ENCODE peak calls at places on chromosome 19, in four cellular contexts. M, O, X and U are unnamed samples.

GRCh38 chr19:35225951-35226350 is 2.6 kb downstream of the FAM187B start:
- DNase-seq in M (no peak), O (no peak), X (no peak), U (no peak)

GRCh38 chr19:8663920-8664670 is 33.7 kb downstream of the NFILZ start:
- DNase-seq in M (no peak), O (no peak), X (no peak), U (no peak)

GRCh38 chr19:58568731-58569130 is 4.4 kb downstream of the MZF1 start:
- DNase-seq in M (no peak), O (no peak), X (no peak), U (peak; percentile 9)

GRCh38 chr19:7533925-7534480 is 1.5 kb upstream of the PNPLA6 start:
- DNase-seq in M (peak; percentile 94), O (peak; percentile 88), X (peak; percentile 85), U (peak; percentile 94)

GRCh38 chr19:56094449-56094848 is 26.6 kb downstream of the ZNF787 start:
- DNase-seq in M (no peak), O (no peak), X (no peak), U (no peak)

GRCh38 chr19:44969437-44969836 is 14.3 kb downstream of the CLPTM1 start:
- DNase-seq in M (no peak), O (no peak), X (no peak), U (no peak)

GRCh38 chr19:33535176-33535575 is 13.6 kb upstream of the PEPD start:
- DNase-seq in M (peak; percentile 8), O (no peak), X (no peak), U (no peak)

GRCh38 chr19:42132030-42132628 is at the start of gene POU2F2:
- DNase-seq in M (no peak), O (no peak), X (peak; percentile 19), U (peak; percentile 76)

GRCh38 chr19:49590971-49591730 is at the start of gene PRR12:
- DNase-seq in M (peak; percentile 77), O (peak; percentile 88), X (no peak), U (peak; percentile 70)

GRCh38 chr19:47687906-47688305 is 25.3 kb upstream of the EHD2 start:
- DNase-seq in M (no peak), O (no peak), X (no peak), U (no peak)

GRCh38 chr19:17005000-17005399 is 21.6 kb downstream of the CPAMD8 start:
- DNase-seq in M (no peak), O (no peak), X (no peak), U (no peak)
- TF ChIP-seq CTCF in M (no peak), O (no peak), X (no peak), U (no peak)

DNA sequence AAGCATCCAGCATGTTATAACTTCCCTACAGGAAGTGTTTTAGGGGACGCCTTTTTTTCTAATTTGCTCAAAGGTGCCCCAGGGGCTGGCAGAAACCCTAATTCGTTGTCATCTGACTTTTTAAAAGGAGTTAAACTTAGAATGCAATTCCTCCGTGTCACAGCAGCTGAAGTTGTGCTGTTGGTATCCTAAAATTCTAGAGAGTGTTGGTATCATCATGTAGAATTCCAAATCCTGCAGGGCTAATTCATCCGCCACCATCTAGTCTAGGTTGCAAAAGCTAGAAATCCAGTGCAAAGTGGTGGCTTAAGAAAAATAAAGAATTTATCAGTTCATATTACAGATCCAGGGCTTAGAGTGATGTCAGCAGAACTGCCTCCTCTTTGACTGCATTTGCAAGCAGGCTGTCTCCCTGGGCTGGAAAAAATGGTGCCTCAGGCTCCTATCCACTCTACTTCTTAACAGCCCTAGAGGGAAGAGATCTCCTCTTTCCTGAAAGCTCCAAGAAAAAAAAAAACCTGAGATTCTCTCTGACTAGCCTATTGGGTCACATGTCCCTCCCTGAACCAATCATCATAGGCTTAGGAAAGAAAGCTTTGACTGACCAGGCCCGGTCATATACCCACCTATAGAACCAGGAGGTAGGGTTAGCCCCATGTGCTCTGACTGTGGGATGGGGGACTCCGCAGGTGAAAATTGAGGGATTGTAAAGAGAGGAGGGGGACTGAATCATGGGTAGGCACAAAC is 73.0 kb downstream of the MAP4K1 start:
- DNase-seq in M (peak; percentile 10), O (no peak), X (no peak), U (no peak)
- TF ChIP-seq CTCF in M (peak; percentile 58), O (peak; percentile 100), X (peak; percentile 72), U (no peak)

DNA sequence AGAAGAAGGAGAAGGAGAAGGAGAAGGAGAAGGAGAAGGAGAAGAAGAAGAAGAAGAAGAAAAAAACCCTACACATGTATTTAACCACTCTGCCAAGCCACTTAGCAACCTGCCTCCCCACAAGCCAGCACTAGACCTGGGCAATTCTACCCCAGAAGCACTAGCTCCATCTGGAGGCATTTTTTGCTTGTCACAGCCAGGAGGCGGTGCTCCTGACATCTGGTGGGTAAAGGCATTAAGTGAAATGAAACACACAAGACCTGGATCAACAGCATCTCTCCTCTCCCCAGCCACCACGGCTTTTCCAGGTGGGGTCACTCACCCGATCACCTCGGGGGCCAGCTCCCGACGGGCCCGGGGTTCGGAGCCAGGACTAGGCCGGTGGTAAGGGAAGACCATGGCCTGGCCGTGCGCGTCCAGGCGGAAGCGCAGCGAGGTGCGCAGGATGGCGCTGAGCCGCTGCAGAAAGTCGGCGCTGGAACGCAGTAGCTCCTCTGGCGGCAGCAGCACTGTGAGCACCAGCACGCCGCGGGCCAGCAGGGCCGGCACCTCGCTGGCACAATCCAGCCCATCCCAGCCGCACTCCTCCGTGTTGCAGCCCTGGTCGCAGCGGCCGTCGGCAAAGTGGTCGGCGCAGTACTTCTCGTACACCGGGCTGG is 26.9 kb downstream of the NOTCH3 start:
- DNase-seq in M (peak; percentile 21), O (no peak), X (no peak), U (no peak)
- TF ChIP-seq CTCF in M (peak; percentile 23), O (no peak), X (no peak), U (no peak)

DNA sequence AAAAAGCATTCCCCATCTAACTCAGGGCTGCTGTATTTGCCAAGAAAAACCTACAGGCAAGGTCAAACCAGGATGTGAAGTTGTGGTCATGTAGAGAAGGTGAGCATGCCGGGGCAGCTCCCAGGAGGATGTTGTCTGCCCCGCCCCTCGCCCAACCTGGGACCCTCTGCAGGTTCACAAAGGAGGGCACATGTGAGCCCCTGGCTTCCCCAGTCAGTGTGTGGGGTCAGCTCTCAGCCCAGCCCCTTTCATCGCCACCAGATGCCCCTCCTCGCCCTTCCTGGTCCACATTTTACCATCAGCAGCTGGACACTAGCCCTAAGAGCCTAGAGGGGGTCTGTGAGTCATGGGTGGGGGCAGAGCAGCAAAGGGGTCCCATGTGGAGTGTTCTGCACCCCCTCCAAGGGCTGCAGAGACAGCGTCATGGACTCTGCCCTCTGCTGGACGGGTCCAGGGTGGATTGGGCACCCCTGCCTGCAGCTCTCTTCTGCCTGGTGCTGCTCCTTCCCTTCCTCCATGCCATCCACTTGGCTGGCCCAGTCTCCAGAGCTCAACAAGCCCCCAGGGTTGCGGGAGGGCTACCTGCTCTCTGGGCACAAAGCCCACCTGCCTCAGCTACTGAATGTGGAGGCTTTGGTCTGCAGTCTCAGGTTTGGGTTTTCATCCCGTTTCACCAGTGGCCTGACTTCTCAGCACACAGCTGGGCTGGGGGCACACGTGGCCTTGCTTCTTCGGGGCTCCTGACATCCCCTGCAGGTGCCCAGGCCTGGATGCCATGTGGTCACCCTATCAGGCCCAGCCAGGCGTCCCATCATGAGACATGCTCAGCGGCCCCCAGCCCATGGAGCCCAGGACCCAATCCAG is 3.7 kb downstream of the PLEKHF1 start:
- DNase-seq in M (no peak), O (no peak), X (no peak), U (peak; percentile 28)
- TF ChIP-seq CTCF in M (peak; percentile 32), O (peak; percentile 56), X (no peak), U (no peak)

GRCh38 chr19:32035611-32036010 is 309.8 kb upstream of the ZNF507 start:
- DNase-seq in M (no peak), O (no peak), X (no peak), U (no peak)
- TF ChIP-seq CTCF in M (no peak), O (no peak), X (no peak), U (no peak)

GRCh38 chr19:4624733-4625362 is 14.5 kb upstream of the TNFAIP8L1 start:
- DNase-seq in M (peak; percentile 41), O (peak; percentile 79), X (no peak), U (no peak)
- TF ChIP-seq CTCF in M (peak; percentile 43), O (peak; percentile 33), X (no peak), U (no peak)

GRCh38 chr19:54430306-54431254 is 15.3 kb downstream of the TTYH1 start:
- DNase-seq in M (peak; percentile 51), O (peak; percentile 66), X (no peak), U (peak; percentile 77)
- TF ChIP-seq CTCF in M (peak; percentile 8), O (peak; percentile 43), X (no peak), U (no peak)

DNA sequence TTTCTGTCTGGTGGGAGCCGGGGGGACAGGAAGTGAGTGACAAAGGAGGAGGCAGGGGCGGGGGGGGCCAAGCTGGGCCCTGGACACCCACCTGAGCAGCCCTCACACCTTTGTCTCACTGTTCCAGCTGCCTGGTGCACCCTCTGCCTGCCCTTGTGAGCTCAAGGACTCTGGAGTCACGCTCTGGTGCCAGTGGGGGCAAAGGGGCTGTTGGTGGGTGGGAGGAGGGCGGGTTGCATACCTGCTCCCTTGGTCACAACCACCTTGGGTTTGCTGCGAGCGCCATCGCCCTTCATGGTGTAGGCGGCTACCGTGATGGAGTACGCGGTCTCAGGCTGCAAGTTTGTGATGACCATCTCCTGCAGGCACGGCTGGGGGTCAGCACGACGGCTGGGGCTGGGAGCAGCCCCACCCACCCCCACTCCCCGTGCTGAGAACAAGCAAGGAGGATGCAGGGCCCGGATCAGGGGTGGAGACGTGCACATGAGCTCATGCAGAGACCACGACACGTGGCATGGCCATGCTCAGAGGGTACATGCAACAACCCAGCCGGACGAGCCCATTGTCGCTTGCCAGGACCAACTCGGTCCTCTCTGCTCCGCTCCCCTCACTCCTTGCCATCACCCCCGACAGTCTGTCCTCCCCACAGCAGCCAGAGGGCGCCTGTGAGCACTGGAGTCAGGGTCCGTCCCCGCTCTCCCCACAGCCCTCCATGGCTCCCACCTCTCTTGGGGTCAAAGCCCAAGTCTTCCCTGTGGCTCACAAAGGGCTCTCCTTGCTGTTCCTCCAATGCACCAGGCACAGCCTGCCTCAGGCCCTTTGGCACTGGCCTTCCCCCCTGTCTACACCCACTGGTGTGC is 114.9 kb downstream of the PTPRS start:
- DNase-seq in M (no peak), O (no peak), X (no peak), U (no peak)
- TF ChIP-seq CTCF in M (peak; percentile 53), O (peak; percentile 38), X (peak; percentile 17), U (peak; percentile 14)

GRCh38 chr19:53546766-53547541 is 9.0 kb downstream of the ZNF331 start:
- DNase-seq in M (no peak), O (no peak), X (no peak), U (no peak)
- TF ChIP-seq CTCF in M (no peak), O (no peak), X (no peak), U (no peak)